ENCODE peak calls at places on chromosomes 12 and 14, in five cellular contexts. B is CD8-positive, alpha-beta T cell; K is stomach; F is GM23338; V is astrocyte. P is an unnamed sample. For H3K4me1, the result is how much of the 10 kb centered on the place peaks cover.

GRCh38 chr12:14239350-14239934 is 126.0 kb upstream of the ATF7IP start:
- DNase-seq in B (peak), K (no peak), F (peak), V (peak), P (peak)

GRCh38 chr12:125373375-125373774 is 308.1 kb downstream of the AACS start:
- DNase-seq in B (no peak), K (no peak), F (peak), V (no peak), P (no peak)

GRCh38 chr12:120131116-120131515 is 14.6 kb upstream of the RAB35 start:
- DNase-seq in B (no peak), K (no peak), F (no peak), V (no peak), P (no peak)

GRCh38 chr12:49651855-49652254 is 28.5 kb downstream of the PRPF40B start:
- DNase-seq in B (no peak), K (no peak), F (no peak), V (no peak), P (no peak)

GRCh38 chr12:109192358-109192757 is 76.0 kb downstream of the ACACB start:
- DNase-seq in B (no peak), K (no peak), F (no peak), V (peak), P (no peak)

GRCh38 chr14:55107766-55108554 is 21.1 kb upstream of the LGALS3 start:
- DNase-seq in B (no peak), K (peak), F (no peak), V (peak), P (peak)

GRCh38 chr12:82789674-82790073 is 103.0 kb downstream of the TMTC2 start:
- DNase-seq in B (no peak), K (no peak), F (no peak), V (no peak), P (no peak)

GRCh38 chr12:57864382-57864781 is 17.9 kb upstream of the CTDSP2 start:
- DNase-seq in B (no peak), K (no peak), F (peak), V (no peak), P (peak)

GRCh38 chr14:88323520-88324199 is 591 bp upstream of the KCNK10 start:
- DNase-seq in B (no peak), K (no peak), F (peak), V (no peak), P (no peak)

GRCh38 chr14:101408077-101408831 is 153.0 kb upstream of the DIO3 start:
- DNase-seq in B (no peak), K (no peak), F (no peak), V (peak), P (no peak)

GRCh38 chr14:77143071-77143470 is 1.5 kb upstream of the ZDHHC22 start:
- DNase-seq in B (no peak), K (no peak), F (no peak), V (no peak), P (no peak)

GRCh38 chr12:6115389-6115788 is 9.1 kb downstream of the VWF start:
- DNase-seq in B (no peak), K (no peak), F (no peak), V (no peak), P (no peak)

GRCh38 chr12:69354561-69355187 is 4.9 kb upstream of the YEATS4 start:
- DNase-seq in B (no peak), K (no peak), F (no peak), V (no peak), P (no peak)
- H3K4me1 ChIP-seq in B (under half), K (under half), F (under half), V (under half), P (under half)

DNA sequence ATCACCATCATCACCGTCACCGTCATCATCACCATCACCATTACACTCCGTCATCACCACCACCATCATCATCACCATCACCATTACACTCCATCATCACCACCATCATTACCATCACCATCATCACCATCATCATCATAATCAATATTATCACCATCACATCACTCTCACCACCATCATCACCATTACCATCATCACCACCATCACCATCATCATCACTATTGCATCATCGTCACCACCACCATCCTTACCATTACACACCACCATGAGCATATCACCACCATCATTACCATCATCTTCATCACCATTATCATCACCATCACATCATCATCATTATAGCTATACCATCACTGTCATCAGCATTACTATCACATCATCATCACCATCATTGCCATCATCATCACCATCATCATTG is 93.7 kb downstream of the KIF26A start:
- DNase-seq in B (no peak), K (no peak), F (no peak), V (no peak), P (no peak)
- H3K4me1 ChIP-seq in B (under half), K (under half), F (under half), V (under half), P (under half)

DNA sequence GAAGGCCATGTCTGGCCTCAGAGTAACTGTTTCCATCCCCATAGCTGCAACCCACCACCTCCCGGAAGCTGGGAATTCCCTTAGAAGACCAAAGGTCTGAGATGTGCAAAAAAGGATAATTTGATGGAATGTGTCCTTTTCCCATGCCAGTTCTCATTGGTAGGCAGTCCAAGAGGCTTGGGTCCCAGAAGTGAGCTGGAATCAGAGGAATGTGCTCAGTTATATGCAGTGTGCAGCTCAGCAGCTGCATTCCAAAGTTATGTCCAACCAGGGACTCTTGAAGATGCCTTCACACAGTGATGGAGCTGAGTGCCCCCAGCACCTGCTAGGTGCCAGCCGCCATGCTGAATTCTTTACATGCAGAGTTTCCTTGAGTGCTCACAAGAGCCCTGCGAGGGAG is 583.9 kb upstream of the TBX3 start:
- DNase-seq in B (no peak), K (no peak), F (no peak), V (no peak), P (no peak)
- H3K4me1 ChIP-seq in B (under half), K (under half), F (under half), V (under half), P (under half)

DNA sequence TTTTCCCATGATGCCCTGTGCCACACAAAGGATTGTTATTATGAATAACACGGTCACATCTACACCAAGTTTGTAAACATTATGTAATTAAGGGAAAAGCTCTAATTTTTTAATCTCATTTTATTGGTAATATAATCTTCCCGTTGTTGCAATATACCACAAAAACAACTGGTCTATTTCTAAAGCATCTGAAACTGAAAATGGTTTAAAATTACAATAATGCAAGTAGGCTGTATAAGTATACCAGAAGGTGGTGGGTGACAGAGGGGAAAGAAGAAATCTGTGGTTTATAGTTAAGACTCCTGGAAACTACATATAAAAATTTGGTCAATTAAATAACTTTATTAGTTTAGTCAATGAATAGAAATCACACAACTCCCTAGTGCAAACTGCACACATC is 5.2 kb downstream of the DDHD1 start:
- DNase-seq in B (no peak), K (no peak), F (no peak), V (no peak), P (no peak)
- H3K4me1 ChIP-seq in B (under half), K (under half), F (under half), V (under half), P (under half)

DNA sequence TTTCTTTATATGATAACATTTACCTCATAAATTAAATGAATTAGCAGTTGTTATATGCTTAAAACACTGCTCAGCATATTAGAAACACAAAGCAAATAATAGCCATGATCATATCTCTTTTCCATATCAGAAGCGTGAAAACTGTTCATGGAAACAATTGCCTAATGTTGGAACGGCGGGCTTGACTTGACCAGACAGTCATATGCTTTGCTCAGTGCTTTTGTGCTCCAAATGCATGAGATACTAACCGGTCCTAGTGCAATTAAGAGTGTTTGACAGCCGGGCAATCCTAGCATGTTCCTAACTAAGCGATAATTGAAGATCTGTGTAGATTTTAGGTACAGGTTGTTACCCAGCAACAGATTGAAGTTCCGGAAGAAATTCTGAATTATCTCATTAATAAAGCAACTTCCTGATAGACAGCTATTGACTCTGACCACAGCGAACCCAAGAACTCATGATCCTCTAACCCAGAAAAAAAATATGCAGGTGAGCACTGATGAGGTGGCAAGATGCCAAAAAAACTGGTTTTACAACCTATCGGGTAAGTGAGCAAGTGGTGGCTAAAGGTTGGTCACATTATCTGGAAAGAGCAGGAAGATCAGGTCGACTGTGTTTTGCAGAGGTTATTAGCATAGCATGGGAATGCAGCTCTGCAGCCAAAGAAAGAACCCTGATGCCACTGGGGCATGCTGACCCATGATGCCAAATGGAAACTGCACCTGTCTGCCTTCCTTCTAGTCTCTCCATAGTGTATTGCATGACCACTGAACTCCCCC is 23.7 kb downstream of the BHLHE41 start:
- DNase-seq in B (no peak), K (peak), F (no peak), V (no peak), P (peak)
- H3K4me1 ChIP-seq in B (under half), K (under half), F (under half), V (under half), P (under half)

DNA sequence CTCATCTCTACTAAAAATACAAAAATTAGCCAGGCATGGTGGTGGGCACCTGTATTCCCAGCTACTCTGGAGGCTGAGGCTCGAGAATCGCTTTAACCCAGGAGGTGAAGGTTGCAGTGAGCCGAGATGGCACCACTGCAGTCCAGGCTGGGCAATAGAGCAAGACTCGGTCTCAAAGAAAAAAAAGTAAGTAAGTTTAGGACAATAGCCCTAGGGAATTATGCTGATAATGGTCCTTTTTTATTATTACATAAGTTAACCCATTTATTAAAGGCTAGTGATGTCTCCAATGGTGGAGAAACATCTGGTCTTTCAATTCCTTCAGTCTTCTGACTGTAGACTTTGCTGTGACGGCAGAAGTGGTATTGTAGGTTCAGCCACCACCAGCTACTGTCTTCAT is 27.4 kb downstream of the DDX47 start:
- DNase-seq in B (no peak), K (no peak), F (no peak), V (no peak), P (no peak)
- H3K4me1 ChIP-seq in B (under half), K (under half), F (under half), V (under half), P (under half)

GRCh38 chr12:67354966-67355365 is 85.8 kb downstream of the CAND1 start:
- DNase-seq in B (no peak), K (no peak), F (peak), V (peak), P (no peak)

GRCh38 chr12:67358686-67359374 is 89.7 kb downstream of the CAND1 start:
- DNase-seq in B (no peak), K (no peak), F (no peak), V (peak), P (no peak)

GRCh38 chr12:67356400-67356799 is 87.2 kb downstream of the CAND1 start:
- DNase-seq in B (no peak), K (no peak), F (no peak), V (peak), P (no peak)

GRCh38 chr12:67355428-67356385 is 86.5 kb downstream of the CAND1 start:
- DNase-seq in B (peak), K (no peak), F (peak), V (peak), P (no peak)

DNA sequence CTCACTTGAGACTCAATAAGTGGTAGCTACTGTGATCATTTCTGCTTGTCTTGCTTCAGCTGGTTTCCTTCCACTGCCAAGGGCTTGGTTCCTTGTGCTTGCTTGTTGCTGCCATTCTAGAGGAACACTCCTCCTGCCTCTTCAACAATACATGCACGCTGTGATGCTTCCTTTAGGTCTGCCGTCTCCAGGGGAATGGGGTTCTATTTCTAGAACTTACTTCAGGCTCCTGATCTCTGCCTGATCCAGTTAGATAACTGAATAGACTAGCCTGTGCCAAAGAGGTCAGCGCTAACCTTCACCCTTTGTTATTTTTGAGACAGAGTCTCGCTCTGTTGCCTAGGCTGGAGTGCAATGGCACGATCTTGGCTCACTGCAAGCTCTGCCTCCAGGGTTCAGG is 88.6 kb downstream of the CAND1 start:
- DNase-seq in B (no peak), K (no peak), F (no peak), V (no peak), P (no peak)
- H3K4me1 ChIP-seq in B (under half), K (under half), F (under half), V (under half), P (under half)

GRCh38 chr14:75456069-75457023 is 28.5 kb downstream of the JDP2 start:
- DNase-seq in B (no peak), K (peak), F (no peak), V (no peak), P (no peak)
- H3K4me1 ChIP-seq in B (under half), K (half or more), F (under half), V (under half), P (under half)